ENCODE peak calls at places on chromosomes 2 and 18, in eight cellular contexts. V, P, S, C, X, T, Y and R are unnamed samples.

GRCh38 chr2:158760887-158761286 is 34.2 kb upstream of the DAPL1 start:
- DNase-seq in V (no peak), P (no peak), S (no peak), C (no peak), X (no peak), T (no peak), Y (no peak), R (no peak)

GRCh38 chr2:181785677-181786344 is 105.5 kb upstream of the NEUROD1 start:
- DNase-seq in V (peak), P (no peak), S (no peak), C (no peak), X (no peak), T (no peak), Y (peak), R (peak)

GRCh38 chr2:149375801-149376349 is 45.5 kb downstream of the LYPD6 start:
- DNase-seq in V (no peak), P (no peak), S (no peak), C (no peak), X (no peak), T (no peak), Y (no peak), R (no peak)

GRCh38 chr2:166092889-166093288 is 34.9 kb downstream of the SCN1A start:
- DNase-seq in V (peak), P (no peak), S (no peak), C (no peak), X (no peak), T (no peak), Y (no peak), R (no peak)

GRCh38 chr18:78327643-78328042 is 652.0 kb upstream of the SALL3 start:
- DNase-seq in V (no peak), P (no peak), S (no peak), C (no peak), X (no peak), T (no peak), Y (no peak), R (no peak)

GRCh38 chr2:114661926-114662670 is 219.7 kb downstream of the DPP10 start:
- DNase-seq in V (no peak), P (no peak), S (peak), C (no peak), X (no peak), T (no peak), Y (no peak), R (no peak)

GRCh38 chr2:18910843-18911242 is 321.5 kb upstream of the NT5C1B start:
- DNase-seq in V (peak), P (no peak), S (no peak), C (peak), X (no peak), T (no peak), Y (peak), R (peak)

GRCh38 chr18:10405014-10405493 is 49.4 kb upstream of the APCDD1 start:
- DNase-seq in V (no peak), P (no peak), S (no peak), C (no peak), X (no peak), T (no peak), Y (no peak), R (no peak)

GRCh38 chr2:152050345-152050744 is 48.5 kb downstream of the CACNB4 start:
- DNase-seq in V (no peak), P (no peak), S (no peak), C (no peak), X (no peak), T (no peak), Y (no peak), R (no peak)